ENCODE peak calls at places on chromosome 7, in four cellular contexts. S, M, D and V are unnamed samples.

GRCh38 chr7:57178768-57179139 is 46.5 kb upstream of the ZNF479 start:
- DNase-seq in S (no peak), M (no peak), D (no peak), V (no peak)

GRCh38 chr7:9181356-9181755 is 747.9 kb downstream of the NXPH1 start:
- DNase-seq in S (no peak), M (no peak), D (no peak), V (no peak)

GRCh38 chr7:6614941-6615737 is at the start of gene ZNF853:
- DNase-seq in S (no peak), M (no peak), D (no peak), V (peak; percentile 93)

GRCh38 chr7:3712841-3713240 is 411.8 kb downstream of the SDK1 start:
- DNase-seq in S (no peak), M (no peak), D (no peak), V (no peak)

GRCh38 chr7:153920897-153921296 is 131.3 kb upstream of the DPP6 start:
- DNase-seq in S (no peak), M (no peak), D (no peak), V (no peak)

GRCh38 chr7:90626011-90626410 is 29.9 kb downstream of the CDK14 start:
- DNase-seq in S (no peak), M (no peak), D (no peak), V (no peak)

GRCh38 chr7:63071396-63071795 is 927.3 kb upstream of the ZNF722 start:
- DNase-seq in S (no peak), M (no peak), D (no peak), V (no peak)

GRCh38 chr7:31882187-31882586 is 188.0 kb downstream of the PDE1C start:
- DNase-seq in S (peak; percentile 41), M (no peak), D (no peak), V (no peak)

GRCh38 chr7:14504134-14504533 is 398.4 kb downstream of the DGKB start:
- DNase-seq in S (no peak), M (no peak), D (no peak), V (no peak)

GRCh38 chr7:121420976-121421375 is 24.9 kb upstream of the FAM3C start:
- DNase-seq in S (no peak), M (no peak), D (no peak), V (no peak)

GRCh38 chr7:44259547-44260457 is 59.0 kb downstream of the YKT6 start:
- DNase-seq in S (no peak), M (no peak), D (peak; percentile 3), V (no peak)

GRCh38 chr7:116689787-116690186 is 17.8 kb downstream of the MET start:
- DNase-seq in S (no peak), M (no peak), D (no peak), V (no peak)

GRCh38 chr7:86844608-86845007 is 200.9 kb downstream of the GRM3 start:
- DNase-seq in S (no peak), M (no peak), D (no peak), V (no peak)

GRCh38 chr7:70143089-70144044 is 545.1 kb downstream of the AUTS2 start:
- DNase-seq in S (no peak), M (no peak), D (no peak), V (peak; percentile 40)

GRCh38 chr7:131190146-131190545 is 137.5 kb upstream of the MKLN1 start:
- DNase-seq in S (peak; percentile 75), M (no peak), D (no peak), V (no peak)

GRCh38 chr7:3292694-3293093 is 8.4 kb upstream of the SDK1 start:
- DNase-seq in S (no peak), M (no peak), D (no peak), V (no peak)

GRCh38 chr7:80611779-80612178 is 26.7 kb upstream of the CD36 start:
- DNase-seq in S (peak; percentile 79), M (no peak), D (peak; percentile 95), V (no peak)

GRCh38 chr7:909358-910329 is 33.3 kb downstream of the GET4 start:
- DNase-seq in S (peak; percentile 42), M (no peak), D (no peak), V (peak; percentile 82)

GRCh38 chr7:80263321-80263720 is 128.7 kb downstream of the GNAI1 start:
- DNase-seq in S (no peak), M (no peak), D (no peak), V (no peak)

GRCh38 chr7:98238976-98239375 is 13.1 kb downstream of the TECPR1 start:
- DNase-seq in S (no peak), M (no peak), D (no peak), V (no peak)

GRCh38 chr7:1811850-1812692 is 142.0 kb downstream of the ELFN1 start:
- DNase-seq in S (peak; percentile 27), M (no peak), D (peak; percentile 42), V (peak; percentile 90)

GRCh38 chr7:111750168-111750715 is 187.9 kb upstream of the IMMP2L start:
- DNase-seq in S (no peak), M (no peak), D (no peak), V (no peak)

GRCh38 chr7:131607291-131608111 is 51.1 kb upstream of the PODXL start:
- DNase-seq in S (no peak), M (no peak), D (no peak), V (no peak)

GRCh38 chr7:90596745-90597526 is 815 bp downstream of the CDK14 start:
- DNase-seq in S (no peak), M (peak; percentile 40), D (no peak), V (peak; percentile 82)

GRCh38 chr7:35036361-35037171 is 719 bp downstream of the DPY19L1 start:
- DNase-seq in S (peak; percentile 59), M (no peak), D (peak; percentile 46), V (peak; percentile 80)

GRCh38 chr7:149595541-149595940 is 97.9 kb upstream of the ZNF746 start:
- DNase-seq in S (no peak), M (no peak), D (no peak), V (no peak)

GRCh38 chr7:157819517-157819807 is 482.7 kb downstream of the DNAJB6 start:
- DNase-seq in S (no peak), M (no peak), D (no peak), V (no peak)

GRCh38 chr7:92645531-92646061 is 55.4 kb upstream of the FAM133B start:
- DNase-seq in S (peak; percentile 91), M (no peak), D (peak; percentile 7), V (no peak)

GRCh38 chr7:44323381-44324203 is 1.8 kb downstream of the CAMK2B start:
- DNase-seq in S (no peak), M (no peak), D (no peak), V (peak; percentile 42)

GRCh38 chr7:22584179-22584578 is 84.2 kb upstream of the STEAP1B start:
- DNase-seq in S (no peak), M (no peak), D (no peak), V (no peak)

GRCh38 chr7:84027678-84028077 is 166.9 kb downstream of the SEMA3A start:
- DNase-seq in S (no peak), M (no peak), D (no peak), V (no peak)

GRCh38 chr7:93365341-93365740 is 133.2 kb downstream of the VPS50 start:
- DNase-seq in S (no peak), M (no peak), D (no peak), V (no peak)

GRCh38 chr7:117645456-117646181 is 165.8 kb downstream of the CFTR start:
- DNase-seq in S (peak; percentile 16), M (no peak), D (no peak), V (no peak)

GRCh38 chr7:98265841-98266271 is 13.8 kb upstream of the TECPR1 start:
- DNase-seq in S (no peak), M (no peak), D (no peak), V (no peak)

DNA sequence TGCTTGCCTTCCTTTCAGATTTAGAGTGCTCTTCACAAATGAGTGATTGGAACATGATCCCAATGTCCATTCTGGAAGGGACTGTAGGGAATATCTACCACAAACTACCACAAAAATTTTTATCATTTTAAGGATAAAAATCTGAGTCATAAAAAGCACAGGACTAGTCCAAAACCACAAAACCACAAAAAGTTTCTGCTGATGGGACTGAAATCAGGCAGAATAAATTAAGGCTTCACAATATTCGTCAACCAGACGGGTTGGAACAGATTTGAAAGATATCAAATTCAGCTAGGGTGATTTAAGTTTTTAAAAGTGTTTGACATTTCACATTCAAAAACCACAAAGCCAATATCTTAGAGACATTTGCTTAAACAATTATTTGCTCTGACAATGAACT is 100.1 kb upstream of the PTN start:
- DNase-seq in S (no peak), M (no peak), D (no peak), V (no peak)
- TF ChIP-seq PBX3 in S (no peak), M (no peak), D (no peak), V (peak; percentile 97)

GRCh38 chr7:36600869-36601530 is 123.3 kb downstream of the AOAH start:
- DNase-seq in S (peak; percentile 34), M (no peak), D (no peak), V (no peak)

GRCh38 chr7:36601596-36601995 is 122.7 kb downstream of the AOAH start:
- DNase-seq in S (no peak), M (no peak), D (no peak), V (no peak)

GRCh38 chr7:36599645-36600313 is 124.5 kb downstream of the AOAH start:
- DNase-seq in S (no peak), M (no peak), D (no peak), V (no peak)

GRCh38 chr7:36598056-36598675 is 126.1 kb downstream of the AOAH start:
- DNase-seq in S (no peak), M (no peak), D (no peak), V (no peak)

GRCh38 chr7:36600314-36600682 is 124.0 kb downstream of the AOAH start:
- DNase-seq in S (no peak), M (no peak), D (no peak), V (no peak)
- TF ChIP-seq PBX3 in S (no peak), M (no peak), D (no peak), V (no peak)

GRCh38 chr7:74455933-74456332 is 2.2 kb downstream of the GTF2IRD1 start:
- DNase-seq in S (no peak), M (no peak), D (no peak), V (no peak)

GRCh38 chr7:74452748-74453320 is 872 bp upstream of the GTF2IRD1 start:
- DNase-seq in S (no peak), M (no peak), D (peak; percentile 65), V (peak; percentile 83)

GRCh38 chr7:74454948-74455804 is 1.5 kb downstream of the GTF2IRD1 start:
- DNase-seq in S (no peak), M (no peak), D (peak; percentile 56), V (peak; percentile 77)

GRCh38 chr7:74453321-74454011 is at the start of gene GTF2IRD1:
- DNase-seq in S (peak; percentile 81), M (no peak), D (peak; percentile 73), V (peak; percentile 97)

GRCh38 chr7:74454059-74454947 is 597 bp downstream of the GTF2IRD1 start:
- DNase-seq in S (no peak), M (no peak), D (no peak), V (peak; percentile 89)
- TF ChIP-seq PBX3 in S (no peak), M (no peak), D (no peak), V (no peak)

GRCh38 chr7:133635541-133635940 is 382.7 kb downstream of the EXOC4 start:
- DNase-seq in S (no peak), M (no peak), D (no peak), V (no peak)

GRCh38 chr7:133638835-133639234 is 386.0 kb downstream of the EXOC4 start:
- DNase-seq in S (no peak), M (no peak), D (no peak), V (no peak)

GRCh38 chr7:133629696-133630095 is 376.8 kb downstream of the EXOC4 start:
- DNase-seq in S (no peak), M (no peak), D (no peak), V (no peak)

DNA sequence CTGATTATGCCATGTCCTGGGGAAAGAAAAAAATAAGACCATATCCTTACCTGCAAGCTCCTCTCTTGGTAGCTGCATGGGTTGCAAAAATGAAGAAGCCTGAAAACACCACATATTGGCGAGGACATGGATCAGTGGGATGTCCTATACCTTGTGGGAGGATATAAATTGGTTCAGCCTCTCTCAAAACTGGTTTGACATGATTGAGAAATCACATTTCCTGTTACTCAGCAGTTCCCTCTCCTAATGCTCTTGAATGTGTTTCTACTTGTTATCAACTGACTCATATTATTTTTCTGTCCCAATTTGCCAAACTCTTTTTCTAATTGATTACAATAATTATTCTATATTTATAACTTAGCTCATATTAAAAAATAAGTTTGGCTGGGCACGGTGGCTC is 380.2 kb downstream of the EXOC4 start:
- DNase-seq in S (no peak), M (no peak), D (no peak), V (no peak)
- TF ChIP-seq PBX3 in S (no peak), M (no peak), D (no peak), V (no peak)